ENCODE peak calls at places on chromosomes 5 and 9, in five cellular contexts. One of them, this sample, is unnamed.

GRCh38 chr5:159571501-159572244 is 241.4 kb upstream of the IL12B start:
- DNase-seq in GM23248: no peak
- DNase-seq in GM23338: no peak
- DNase-seq in HCT116: peak
- DNase-seq in OCI-LY7: no peak
- DNase-seq in this sample: peak

GRCh38 chr9:107809859-107810492 is 320.4 kb upstream of the KLF4 start:
- DNase-seq in HCT116: no peak
- DNase-seq in GM23338: no peak
- DNase-seq in GM23248: peak
- DNase-seq in OCI-LY7: no peak
- DNase-seq in this sample: peak

GRCh38 chr9:99778308-99778707 is 43.4 kb upstream of the NR4A3 start:
- DNase-seq in OCI-LY7: no peak
- DNase-seq in GM23248: peak
- DNase-seq in GM23338: no peak
- DNase-seq in HCT116: peak
- DNase-seq in this sample: peak

GRCh38 chr9:91285729-91286353 is 75.9 kb downstream of the AUH start:
- DNase-seq in GM23338: no peak
- DNase-seq in HCT116: no peak
- DNase-seq in GM23248: no peak
- DNase-seq in OCI-LY7: no peak
- DNase-seq in this sample: peak

GRCh38 chr9:129561594-129562281 is 59.2 kb downstream of the C9orf50 start:
- DNase-seq in GM23248: no peak
- DNase-seq in HCT116: no peak
- DNase-seq in OCI-LY7: no peak
- DNase-seq in GM23338: peak
- DNase-seq in this sample: no peak

GRCh38 chr9:90107021-90107771 is 502.4 kb downstream of the GADD45G start:
- DNase-seq in HCT116: no peak
- DNase-seq in GM23248: peak
- DNase-seq in OCI-LY7: no peak
- DNase-seq in GM23338: no peak
- DNase-seq in this sample: peak

GRCh38 chr9:21153688-21154608 is 12.3 kb upstream of the IFNW1 start:
- DNase-seq in GM23338: peak
- DNase-seq in HCT116: peak
- DNase-seq in OCI-LY7: peak
- DNase-seq in GM23248: peak
- DNase-seq in this sample: peak

GRCh38 chr5:56148453-56148971 is 84.6 kb downstream of the ANKRD55 start:
- DNase-seq in HCT116: no peak
- DNase-seq in GM23248: no peak
- DNase-seq in GM23338: no peak
- DNase-seq in OCI-LY7: no peak
- DNase-seq in this sample: no peak

GRCh38 chr9:112719696-112720095 is 1.8 kb upstream of the INIP start:
- DNase-seq in GM23338: no peak
- DNase-seq in OCI-LY7: no peak
- DNase-seq in HCT116: no peak
- DNase-seq in GM23248: peak
- DNase-seq in this sample: peak

GRCh38 chr5:28580616-28581015 is 1542.2 kb upstream of the CDH9 start:
- DNase-seq in GM23338: no peak
- DNase-seq in GM23248: no peak
- DNase-seq in OCI-LY7: no peak
- DNase-seq in HCT116: no peak
- DNase-seq in this sample: peak

GRCh38 chr5:54785729-54786548 is 199.5 kb downstream of the ESM1 start:
- DNase-seq in GM23248: peak
- DNase-seq in HCT116: no peak
- DNase-seq in GM23338: no peak
- DNase-seq in OCI-LY7: peak
- DNase-seq in this sample: peak

GRCh38 chr5:115559524-115559923 is 14.9 kb upstream of the FEM1C start:
- DNase-seq in OCI-LY7: no peak
- DNase-seq in GM23248: peak
- DNase-seq in GM23338: no peak
- DNase-seq in HCT116: no peak
- DNase-seq in this sample: peak

GRCh38 chr5:68189613-68190012 is 25.9 kb upstream of the PIK3R1 start:
- DNase-seq in OCI-LY7: no peak
- DNase-seq in GM23248: no peak
- DNase-seq in GM23338: no peak
- DNase-seq in HCT116: no peak
- DNase-seq in this sample: no peak

GRCh38 chr5:68189171-68189570 is 26.4 kb upstream of the PIK3R1 start:
- DNase-seq in GM23248: no peak
- DNase-seq in GM23338: no peak
- DNase-seq in OCI-LY7: peak
- DNase-seq in HCT116: no peak
- DNase-seq in this sample: no peak

GRCh38 chr5:68192679-68193060 is 22.9 kb upstream of the PIK3R1 start:
- DNase-seq in HCT116: no peak
- DNase-seq in OCI-LY7: no peak
- DNase-seq in GM23338: no peak
- DNase-seq in GM23248: no peak
- DNase-seq in this sample: no peak

GRCh38 chr5:68182534-68182933 is 33.0 kb upstream of the PIK3R1 start:
- DNase-seq in GM23338: no peak
- DNase-seq in GM23248: no peak
- DNase-seq in HCT116: no peak
- DNase-seq in OCI-LY7: no peak
- DNase-seq in this sample: no peak

DNA sequence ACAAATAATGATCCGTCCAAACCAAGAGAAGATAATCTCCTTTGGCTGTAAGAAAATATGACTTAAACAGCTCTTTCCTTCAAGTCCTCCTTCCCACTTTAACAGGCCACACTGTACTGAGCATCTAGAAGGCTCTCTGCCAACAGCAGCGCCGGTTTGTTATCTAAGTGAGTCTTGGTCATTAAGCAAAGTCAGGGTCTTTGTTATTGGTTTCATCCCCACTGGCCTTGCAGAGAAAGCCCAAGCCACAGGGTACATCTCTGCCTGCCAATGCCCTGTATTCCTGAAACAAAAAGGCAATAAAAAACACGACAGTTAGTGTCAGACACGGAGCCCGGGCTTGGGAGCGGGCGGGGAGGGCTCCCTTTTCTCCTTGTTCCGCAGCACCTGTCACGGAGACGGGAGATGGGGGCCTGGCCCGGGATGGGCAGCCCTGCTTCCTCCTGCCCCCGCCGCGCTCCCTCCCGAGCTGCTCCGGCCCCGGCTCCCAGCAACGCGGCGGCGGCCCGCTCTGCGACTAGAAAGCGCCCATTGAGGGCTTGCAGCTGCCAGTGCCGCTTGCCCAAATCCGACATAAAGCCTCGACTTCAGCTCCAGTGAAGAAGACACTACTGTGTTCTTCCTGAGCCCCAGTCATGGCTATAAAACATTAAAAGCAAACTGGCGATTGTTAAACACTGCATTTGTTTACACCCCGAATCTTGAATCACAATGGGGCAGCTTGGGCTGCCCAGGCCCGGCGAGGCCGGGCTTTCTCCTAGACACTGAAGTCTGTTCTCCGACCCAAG is 28.1 kb upstream of the PIK3R1 start:
- DNase-seq in HCT116: no peak
- DNase-seq in GM23248: no peak
- DNase-seq in OCI-LY7: no peak
- DNase-seq in GM23338: peak
- DNase-seq in this sample: no peak
- H2AFZ ChIP-seq in HCT116: no peak
- H2AFZ ChIP-seq in GM23248: no peak
- H2AFZ ChIP-seq in OCI-LY7: no peak
- H2AFZ ChIP-seq in GM23338: peak
- H2AFZ ChIP-seq in this sample: no peak

GRCh38 chr5:37088041-37088440 is 161.1 kb downstream of the CPLANE1 start:
- DNase-seq in HCT116: no peak
- DNase-seq in GM23338: no peak
- DNase-seq in GM23248: no peak
- DNase-seq in OCI-LY7: no peak
- DNase-seq in this sample: no peak
- H3K4me3 ChIP-seq in HCT116: no peak
- H3K4me3 ChIP-seq in GM23338: no peak
- H3K4me3 ChIP-seq in GM23248: no peak
- H3K4me3 ChIP-seq in OCI-LY7: no peak
- H3K4me3 ChIP-seq in this sample: no peak

GRCh38 chr9:116342071-116342470 is 188.5 kb downstream of the PAPPA start:
- DNase-seq in OCI-LY7: no peak
- DNase-seq in GM23248: no peak
- DNase-seq in HCT116: no peak
- DNase-seq in GM23338: no peak
- DNase-seq in this sample: no peak
- TF ChIP-seq EZH2phosphoT487 in OCI-LY7: no peak
- TF ChIP-seq EZH2phosphoT487 in GM23248: no peak
- TF ChIP-seq EZH2phosphoT487 in HCT116: no peak
- TF ChIP-seq EZH2phosphoT487 in GM23338: no peak
- TF ChIP-seq EZH2phosphoT487 in this sample: no peak

GRCh38 chr5:173243808-173244305 is 8.9 kb upstream of the NKX2-5 start:
- DNase-seq in GM23248: no peak
- DNase-seq in HCT116: no peak
- DNase-seq in OCI-LY7: no peak
- DNase-seq in GM23338: peak
- DNase-seq in this sample: no peak
- H2AFZ ChIP-seq in GM23248: peak
- H2AFZ ChIP-seq in HCT116: no peak
- H2AFZ ChIP-seq in OCI-LY7: no peak
- H2AFZ ChIP-seq in GM23338: peak
- H2AFZ ChIP-seq in this sample: no peak

DNA sequence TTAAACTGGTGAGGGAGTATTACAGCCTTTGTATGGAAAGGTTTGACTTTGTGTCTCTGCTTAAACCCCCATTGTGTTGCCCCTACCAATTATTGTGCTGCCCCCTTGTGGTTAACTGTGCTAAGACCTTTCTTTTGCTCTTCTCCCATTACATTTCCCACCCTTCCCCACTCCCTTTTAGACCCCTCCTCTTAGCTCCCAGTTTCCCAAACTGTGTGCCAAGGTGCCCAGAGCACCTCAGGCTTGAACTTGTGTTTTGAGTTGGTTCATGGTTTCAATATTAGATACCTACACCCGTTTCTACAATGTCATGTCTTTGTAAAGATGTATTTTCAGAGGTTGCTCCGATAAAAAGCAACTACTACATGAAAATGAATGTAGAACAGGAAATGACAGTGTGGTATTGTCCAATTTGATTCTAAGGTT is 2.9 kb downstream of the JAK2 start:
- DNase-seq in HCT116: peak
- DNase-seq in OCI-LY7: peak
- DNase-seq in GM23338: peak
- DNase-seq in GM23248: peak
- DNase-seq in this sample: peak
- H3K4me3 ChIP-seq in HCT116: no peak
- H3K4me3 ChIP-seq in OCI-LY7: no peak
- H3K4me3 ChIP-seq in GM23338: no peak
- H3K4me3 ChIP-seq in GM23248: peak
- H3K4me3 ChIP-seq in this sample: peak

GRCh38 chr9:137055385-137056364 is 1.8 kb upstream of the ENTPD2 start:
- DNase-seq in GM23338: no peak
- DNase-seq in GM23248: peak
- DNase-seq in HCT116: no peak
- DNase-seq in OCI-LY7: no peak
- DNase-seq in this sample: peak
- TF ChIP-seq EZH2phosphoT487 in GM23338: no peak
- TF ChIP-seq EZH2phosphoT487 in GM23248: no peak
- TF ChIP-seq EZH2phosphoT487 in HCT116: no peak
- TF ChIP-seq EZH2phosphoT487 in OCI-LY7: no peak
- TF ChIP-seq EZH2phosphoT487 in this sample: no peak

GRCh38 chr9:79985276-79985675 is 413.5 kb downstream of the TLE4 start:
- DNase-seq in GM23248: no peak
- DNase-seq in OCI-LY7: no peak
- DNase-seq in GM23338: no peak
- DNase-seq in HCT116: no peak
- DNase-seq in this sample: no peak

GRCh38 chr9:79986437-79986836 is 414.7 kb downstream of the TLE4 start:
- DNase-seq in OCI-LY7: no peak
- DNase-seq in GM23248: no peak
- DNase-seq in HCT116: no peak
- DNase-seq in GM23338: no peak
- DNase-seq in this sample: no peak

GRCh38 chr9:79988126-79988525 is 416.4 kb downstream of the TLE4 start:
- DNase-seq in GM23338: no peak
- DNase-seq in HCT116: no peak
- DNase-seq in GM23248: no peak
- DNase-seq in OCI-LY7: no peak
- DNase-seq in this sample: no peak

GRCh38 chr9:79980440-79980839 is 408.7 kb downstream of the TLE4 start:
- DNase-seq in HCT116: no peak
- DNase-seq in GM23338: no peak
- DNase-seq in OCI-LY7: no peak
- DNase-seq in GM23248: no peak
- DNase-seq in this sample: no peak

DNA sequence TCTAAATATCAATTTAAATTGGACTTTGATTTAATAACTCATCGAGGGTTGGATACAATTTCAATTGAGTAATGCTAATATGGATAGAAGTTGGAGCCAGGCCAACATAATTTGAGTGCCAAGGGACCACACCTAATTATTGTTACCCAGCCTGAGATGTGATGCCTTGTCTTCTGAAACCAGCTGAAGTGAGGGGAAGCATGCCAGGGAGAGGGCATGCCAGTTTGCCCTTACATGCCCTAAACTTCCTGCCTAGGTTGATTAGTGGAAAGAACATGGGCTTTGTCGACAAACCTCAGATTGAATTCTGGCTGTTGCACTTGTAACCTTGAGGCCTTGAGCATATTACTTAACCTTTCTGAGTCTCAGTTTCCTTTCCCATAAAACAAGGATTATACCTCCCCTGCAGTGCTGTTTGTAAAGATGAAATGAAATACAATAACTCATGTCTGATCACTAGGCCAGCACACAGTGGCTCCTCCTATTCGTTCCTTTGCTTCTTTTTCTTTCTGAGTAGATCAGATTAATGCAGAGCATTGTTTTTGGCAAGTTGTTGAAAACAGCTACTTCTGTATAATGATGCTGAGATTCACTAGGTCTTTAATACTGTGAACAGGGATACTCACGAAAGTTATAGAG is 412.8 kb downstream of the TLE4 start:
- DNase-seq in GM23248: no peak
- DNase-seq in GM23338: no peak
- DNase-seq in HCT116: no peak
- DNase-seq in OCI-LY7: no peak
- DNase-seq in this sample: no peak
- H2AFZ ChIP-seq in GM23248: no peak
- H2AFZ ChIP-seq in GM23338: no peak
- H2AFZ ChIP-seq in HCT116: no peak
- H2AFZ ChIP-seq in OCI-LY7: no peak
- H2AFZ ChIP-seq in this sample: no peak

DNA sequence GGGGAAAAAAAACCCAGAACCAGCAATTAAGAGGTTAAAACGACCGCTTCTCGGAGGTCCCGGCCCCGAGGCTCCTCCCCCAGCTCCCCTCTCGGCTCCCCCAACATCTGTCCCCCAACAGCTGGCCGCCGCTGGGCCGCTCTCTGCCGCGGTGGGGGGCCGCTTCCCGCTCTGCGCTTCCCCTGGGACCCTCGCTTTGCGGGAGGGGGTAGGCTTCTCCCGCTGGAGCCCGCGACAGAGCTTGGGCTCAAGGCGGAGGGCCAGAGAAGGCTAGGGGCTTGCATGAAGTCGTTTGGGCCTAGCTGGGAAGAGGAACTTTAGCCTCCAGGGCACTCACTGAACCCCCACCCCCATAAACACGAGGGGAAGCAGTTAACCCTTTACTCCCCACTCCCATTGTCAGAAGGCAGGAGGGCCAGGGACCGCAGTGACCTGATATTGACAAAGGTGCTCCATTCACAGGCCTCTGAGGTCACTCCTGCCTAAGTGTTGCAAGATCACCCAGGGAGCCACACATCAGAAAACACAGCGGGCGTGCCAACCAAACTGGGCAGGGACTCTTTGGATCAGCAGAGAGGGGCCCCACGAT is 7.4 kb downstream of the LHX6 start:
- DNase-seq in HCT116: no peak
- DNase-seq in GM23248: no peak
- DNase-seq in OCI-LY7: no peak
- DNase-seq in GM23338: peak
- DNase-seq in this sample: no peak
- H3K4me3 ChIP-seq in HCT116: no peak
- H3K4me3 ChIP-seq in GM23248: no peak
- H3K4me3 ChIP-seq in OCI-LY7: no peak
- H3K4me3 ChIP-seq in GM23338: peak
- H3K4me3 ChIP-seq in this sample: no peak

This sample was measured in PC-3.